ENCODE peak calls at places on chromosomes 1 and 21, in five cellular contexts. B is PC-3, Y is neural progenitor cell, H is HepG2, X is endothelial cell of umbilical vein. K is an unnamed sample. For H3K79me2, the result is how much of the 10 kb centered on the place peaks cover.

GRCh38 chr1:941588-942383 is 17.3 kb downstream of the NOC2L start:
- DNase-seq in B (peak), Y (peak), H (peak), X (peak), K (peak)

GRCh38 chr1:184973308-184974085 is 811 bp downstream of the NIBAN1 start:
- DNase-seq in B (peak), Y (peak), H (no peak), X (peak), K (no peak)

GRCh38 chr1:79982218-79982617 is 975.7 kb upstream of the ADGRL4 start:
- DNase-seq in B (no peak), Y (no peak), H (no peak), X (peak), K (no peak)

GRCh38 chr1:167821356-167821685 is 92.6 kb downstream of the ADCY10 start:
- DNase-seq in B (no peak), Y (no peak), H (no peak), X (no peak), K (no peak)

GRCh38 chr1:93346472-93346991 is 825 bp downstream of the DR1 start:
- DNase-seq in B (peak), Y (peak), H (peak), X (peak), K (peak)

GRCh38 chr1:92031281-92032110 is 1.7 kb downstream of the EPHX4 start:
- DNase-seq in B (no peak), Y (no peak), H (no peak), X (no peak), K (no peak)

GRCh38 chr1:55375617-55376258 is 160.6 kb upstream of the USP24 start:
- DNase-seq in B (peak), Y (peak), H (peak), X (peak), K (peak)

GRCh38 chr1:188706742-188707141 is 1770.9 kb downstream of the BRINP3 start:
- DNase-seq in B (peak), Y (no peak), H (peak), X (peak), K (no peak)

GRCh38 chr21:38220270-38220737 is 36.5 kb upstream of the KCNJ15 start:
- DNase-seq in B (no peak), Y (no peak), H (no peak), X (no peak), K (no peak)

GRCh38 chr1:4160181-4160580 is 260.1 kb upstream of the C1orf174 start:
- DNase-seq in B (no peak), Y (no peak), H (no peak), X (no peak), K (no peak)

GRCh38 chr1:89148259-89148658 is 22.3 kb upstream of the GBP2 start:
- DNase-seq in B (no peak), Y (no peak), H (no peak), X (no peak), K (no peak)

GRCh38 chr1:231679109-231679508 is 52.5 kb downstream of the DISC1 start:
- DNase-seq in B (no peak), Y (no peak), H (no peak), X (no peak), K (no peak)

GRCh38 chr1:42950146-42950480 is 8.6 kb downstream of the SLC2A1 start:
- DNase-seq in B (peak), Y (no peak), H (no peak), X (no peak), K (no peak)

GRCh38 chr21:34885636-34886553 is 163.2 kb downstream of the RUNX1 start:
- DNase-seq in B (peak), Y (peak), H (peak), X (peak), K (peak)

GRCh38 chr1:237042892-237043576 is 1.1 kb downstream of the RYR2 start:
- DNase-seq in B (no peak), Y (peak), H (no peak), X (no peak), K (no peak)

GRCh38 chr1:18721066-18721465 is 90.4 kb downstream of the PAX7 start:
- DNase-seq in B (no peak), Y (no peak), H (no peak), X (no peak), K (no peak)

GRCh38 chr1:2231667-2232254 is 3.6 kb downstream of the SKI start:
- DNase-seq in B (peak), Y (peak), H (peak), X (peak), K (no peak)

GRCh38 chr21:31136891-31137290 is 98.6 kb upstream of the KRTAP19-8 start:
- DNase-seq in B (no peak), Y (no peak), H (no peak), X (peak), K (no peak)

GRCh38 chr1:28401760-28402159 is 32.2 kb downstream of the PHACTR4 start:
- DNase-seq in B (no peak), Y (no peak), H (no peak), X (no peak), K (no peak)
- H3K79me2 ChIP-seq in B (half or more), Y (half or more), H (half or more), X (under half), K (half or more)

GRCh38 chr1:217647791-217648190 is 16.6 kb downstream of the SPATA17 start:
- DNase-seq in B (peak), Y (no peak), H (no peak), X (no peak), K (no peak)
- H3K79me2 ChIP-seq in B (under half), Y (under half), H (under half), X (under half), K (under half)

DNA sequence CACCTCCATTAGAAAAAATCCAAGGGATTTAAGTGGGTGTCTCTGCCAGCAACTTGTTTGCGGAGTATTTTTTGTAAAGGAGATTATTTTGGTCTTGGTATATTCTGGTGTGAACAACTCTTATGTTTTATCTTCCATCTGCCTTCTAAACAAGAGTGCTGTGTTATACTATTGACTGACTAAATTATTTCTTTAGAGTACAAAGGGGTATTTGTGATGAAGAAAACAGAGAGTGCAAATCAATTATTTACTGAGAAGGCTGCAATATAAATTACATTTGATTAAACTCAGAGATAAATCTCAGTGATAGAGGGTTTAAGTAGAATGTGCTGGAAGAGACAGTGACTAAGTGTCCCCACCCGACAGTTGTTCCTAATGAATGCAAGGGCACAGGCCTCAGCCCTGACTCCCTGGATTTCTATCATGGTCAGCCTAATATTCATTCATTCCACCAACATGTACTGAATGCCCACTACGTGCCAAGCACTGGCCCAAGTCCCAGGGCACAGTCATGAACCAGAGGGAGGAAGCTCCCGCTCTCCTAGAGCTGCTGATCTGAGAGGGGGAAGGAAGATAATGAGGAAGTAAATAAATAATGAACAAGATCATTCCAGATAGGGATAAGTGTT is 196.9 kb upstream of the C8B start:
- DNase-seq in B (no peak), Y (no peak), H (no peak), X (no peak), K (no peak)
- H3K79me2 ChIP-seq in B (under half), Y (under half), H (under half), X (under half), K (under half)

GRCh38 chr1:150388241-150388640 is 24.3 kb downstream of the RPRD2 start:
- DNase-seq in B (no peak), Y (no peak), H (no peak), X (no peak), K (no peak)
- H3K79me2 ChIP-seq in B (half or more), Y (half or more), H (half or more), X (half or more), K (half or more)

DNA sequence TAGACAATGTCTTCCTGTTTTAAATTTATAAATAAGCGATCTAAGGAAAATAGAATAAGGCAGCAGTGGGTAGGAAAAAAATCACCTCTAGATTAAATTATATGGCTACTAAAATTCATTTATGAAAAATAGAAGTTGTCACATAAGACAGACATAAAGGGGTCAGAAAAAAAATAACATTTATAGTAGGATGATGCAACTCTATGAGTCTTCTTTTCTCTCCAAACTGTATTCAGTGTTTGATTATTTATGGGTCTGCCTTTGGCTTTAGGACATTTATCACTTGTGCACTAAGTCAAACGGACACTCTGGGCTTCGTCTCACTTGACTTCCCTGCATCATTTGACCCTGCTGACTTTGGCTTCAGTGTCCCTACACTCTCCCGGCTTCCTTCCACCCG is 47.1 kb upstream of the DESI2 start:
- DNase-seq in B (no peak), Y (no peak), H (no peak), X (no peak), K (no peak)
- H3K79me2 ChIP-seq in B (under half), Y (under half), H (under half), X (under half), K (under half)

GRCh38 chr1:208728815-208729214 is 484.6 kb upstream of the PLXNA2 start:
- DNase-seq in B (no peak), Y (no peak), H (no peak), X (no peak), K (no peak)
- H3K79me2 ChIP-seq in B (under half), Y (under half), H (under half), X (under half), K (under half)

K was measured in DND-41.